ENCODE peak calls at places on chromosomes 11 and 22, in nine cellular contexts. One of them, this sample, is unnamed.

GRCh38 chr22:26672590-26673468 is 15.4 kb downstream of the MIAT start:
- DNase-seq in PC-9: peak
- DNase-seq in prostate gland: peak
- DNase-seq in heart right ventricle: peak
- DNase-seq in body of pancreas: peak
- DNase-seq in brain microvascular endothelial cell: peak
- DNase-seq in tibial nerve: peak
- DNase-seq in RWPE1: peak
- DNase-seq in thoracic aorta: peak
- DNase-seq in this sample: peak

GRCh38 chr11:46240371-46240770 is 37.1 kb upstream of the CREB3L1 start:
- DNase-seq in RWPE1: no peak
- DNase-seq in PC-9: no peak
- DNase-seq in tibial nerve: no peak
- DNase-seq in heart right ventricle: no peak
- DNase-seq in prostate gland: no peak
- DNase-seq in brain microvascular endothelial cell: no peak
- DNase-seq in body of pancreas: no peak
- DNase-seq in thoracic aorta: no peak
- DNase-seq in this sample: no peak

GRCh38 chr11:85299247-85299646 is 327.9 kb downstream of the DLG2 start:
- DNase-seq in brain microvascular endothelial cell: no peak
- DNase-seq in thoracic aorta: no peak
- DNase-seq in heart right ventricle: no peak
- DNase-seq in body of pancreas: no peak
- DNase-seq in PC-9: no peak
- DNase-seq in RWPE1: no peak
- DNase-seq in prostate gland: no peak
- DNase-seq in tibial nerve: no peak
- DNase-seq in this sample: no peak

GRCh38 chr22:43151251-43152000 is at the start of gene TSPO:
- DNase-seq in tibial nerve: peak
- DNase-seq in PC-9: peak
- DNase-seq in thoracic aorta: peak
- DNase-seq in body of pancreas: peak
- DNase-seq in prostate gland: peak
- DNase-seq in RWPE1: peak
- DNase-seq in heart right ventricle: peak
- DNase-seq in brain microvascular endothelial cell: no peak
- DNase-seq in this sample: peak

GRCh38 chr11:117730256-117730800 is 66.7 kb downstream of the DSCAML1 start:
- DNase-seq in thoracic aorta: no peak
- DNase-seq in tibial nerve: no peak
- DNase-seq in brain microvascular endothelial cell: peak
- DNase-seq in PC-9: no peak
- DNase-seq in body of pancreas: no peak
- DNase-seq in prostate gland: no peak
- DNase-seq in heart right ventricle: no peak
- DNase-seq in RWPE1: no peak
- DNase-seq in this sample: no peak

GRCh38 chr22:40400173-40400572 is 29.8 kb downstream of the SGSM3 start:
- DNase-seq in brain microvascular endothelial cell: no peak
- DNase-seq in RWPE1: no peak
- DNase-seq in tibial nerve: no peak
- DNase-seq in body of pancreas: no peak
- DNase-seq in heart right ventricle: no peak
- DNase-seq in PC-9: no peak
- DNase-seq in prostate gland: no peak
- DNase-seq in thoracic aorta: no peak
- DNase-seq in this sample: no peak

GRCh38 chr11:43788394-43788793 is 92.2 kb upstream of the ALKBH3 start:
- DNase-seq in thoracic aorta: no peak
- DNase-seq in brain microvascular endothelial cell: no peak
- DNase-seq in body of pancreas: no peak
- DNase-seq in PC-9: no peak
- DNase-seq in tibial nerve: peak
- DNase-seq in RWPE1: no peak
- DNase-seq in prostate gland: peak
- DNase-seq in heart right ventricle: peak
- DNase-seq in this sample: no peak

GRCh38 chr11:95187730-95188129 is 43.3 kb downstream of the SESN3 start:
- DNase-seq in heart right ventricle: no peak
- DNase-seq in brain microvascular endothelial cell: no peak
- DNase-seq in tibial nerve: no peak
- DNase-seq in RWPE1: no peak
- DNase-seq in PC-9: no peak
- DNase-seq in body of pancreas: no peak
- DNase-seq in thoracic aorta: no peak
- DNase-seq in prostate gland: no peak
- DNase-seq in this sample: no peak

GRCh38 chr11:110859998-110860397 is 147.8 kb upstream of the ARHGAP20 start:
- DNase-seq in heart right ventricle: no peak
- DNase-seq in tibial nerve: no peak
- DNase-seq in RWPE1: no peak
- DNase-seq in PC-9: no peak
- DNase-seq in brain microvascular endothelial cell: no peak
- DNase-seq in thoracic aorta: no peak
- DNase-seq in body of pancreas: no peak
- DNase-seq in prostate gland: no peak
- DNase-seq in this sample: no peak

GRCh38 chr11:3014943-3015342 is 22.8 kb upstream of the NAP1L4 start:
- DNase-seq in brain microvascular endothelial cell: no peak
- DNase-seq in RWPE1: no peak
- DNase-seq in body of pancreas: no peak
- DNase-seq in PC-9: no peak
- DNase-seq in heart right ventricle: no peak
- DNase-seq in prostate gland: no peak
- DNase-seq in thoracic aorta: no peak
- DNase-seq in tibial nerve: no peak
- DNase-seq in this sample: no peak

GRCh38 chr11:74948546-74948897 is 369 bp downstream of the XRRA1 start:
- DNase-seq in tibial nerve: no peak
- DNase-seq in thoracic aorta: no peak
- DNase-seq in heart right ventricle: no peak
- DNase-seq in body of pancreas: no peak
- DNase-seq in prostate gland: no peak
- DNase-seq in PC-9: no peak
- DNase-seq in brain microvascular endothelial cell: no peak
- DNase-seq in RWPE1: peak
- DNase-seq in this sample: no peak

GRCh38 chr11:112212710-112213109 is 13.5 kb upstream of the PTS start:
- DNase-seq in RWPE1: no peak
- DNase-seq in thoracic aorta: no peak
- DNase-seq in body of pancreas: no peak
- DNase-seq in prostate gland: no peak
- DNase-seq in tibial nerve: no peak
- DNase-seq in heart right ventricle: no peak
- DNase-seq in PC-9: no peak
- DNase-seq in brain microvascular endothelial cell: no peak
- DNase-seq in this sample: no peak

GRCh38 chr11:44526438-44526837 is 39.0 kb upstream of the CD82 start:
- DNase-seq in tibial nerve: no peak
- DNase-seq in prostate gland: no peak
- DNase-seq in PC-9: no peak
- DNase-seq in heart right ventricle: no peak
- DNase-seq in body of pancreas: no peak
- DNase-seq in brain microvascular endothelial cell: no peak
- DNase-seq in RWPE1: no peak
- DNase-seq in thoracic aorta: no peak
- DNase-seq in this sample: no peak

GRCh38 chr11:99325807-99326206 is 305.1 kb downstream of the CNTN5 start:
- DNase-seq in body of pancreas: no peak
- DNase-seq in tibial nerve: no peak
- DNase-seq in RWPE1: peak
- DNase-seq in brain microvascular endothelial cell: peak
- DNase-seq in thoracic aorta: no peak
- DNase-seq in prostate gland: no peak
- DNase-seq in heart right ventricle: no peak
- DNase-seq in PC-9: peak
- DNase-seq in this sample: no peak

GRCh38 chr11:35412285-35412684 is 7.1 kb downstream of the SLC1A2 start:
- DNase-seq in brain microvascular endothelial cell: no peak
- DNase-seq in heart right ventricle: no peak
- DNase-seq in PC-9: no peak
- DNase-seq in tibial nerve: no peak
- DNase-seq in thoracic aorta: no peak
- DNase-seq in prostate gland: no peak
- DNase-seq in RWPE1: no peak
- DNase-seq in body of pancreas: no peak
- DNase-seq in this sample: no peak

GRCh38 chr11:85825590-85825989 is 14.6 kb upstream of the SYTL2 start:
- DNase-seq in prostate gland: no peak
- DNase-seq in heart right ventricle: no peak
- DNase-seq in thoracic aorta: no peak
- DNase-seq in body of pancreas: no peak
- DNase-seq in RWPE1: no peak
- DNase-seq in tibial nerve: no peak
- DNase-seq in PC-9: no peak
- DNase-seq in brain microvascular endothelial cell: no peak
- DNase-seq in this sample: no peak

GRCh38 chr11:119415966-119416365 is 7.0 kb downstream of the THY1 start:
- DNase-seq in RWPE1: no peak
- DNase-seq in prostate gland: no peak
- DNase-seq in heart right ventricle: no peak
- DNase-seq in PC-9: no peak
- DNase-seq in body of pancreas: no peak
- DNase-seq in brain microvascular endothelial cell: no peak
- DNase-seq in thoracic aorta: no peak
- DNase-seq in tibial nerve: no peak
- DNase-seq in this sample: no peak

GRCh38 chr22:47110817-47111443 is 348.5 kb downstream of the TBC1D22A start:
- DNase-seq in heart right ventricle: no peak
- DNase-seq in body of pancreas: no peak
- DNase-seq in RWPE1: no peak
- DNase-seq in prostate gland: no peak
- DNase-seq in thoracic aorta: no peak
- DNase-seq in PC-9: no peak
- DNase-seq in brain microvascular endothelial cell: no peak
- DNase-seq in tibial nerve: no peak
- DNase-seq in this sample: no peak
- H3K27ac ChIP-seq in heart right ventricle: no peak
- H3K27ac ChIP-seq in body of pancreas: no peak
- H3K27ac ChIP-seq in RWPE1: no peak
- H3K27ac ChIP-seq in prostate gland: no peak
- H3K27ac ChIP-seq in thoracic aorta: no peak
- H3K27ac ChIP-seq in PC-9: no peak
- H3K27ac ChIP-seq in brain microvascular endothelial cell: no peak
- H3K27ac ChIP-seq in tibial nerve: no peak
- H3K27ac ChIP-seq in this sample: no peak

DNA sequence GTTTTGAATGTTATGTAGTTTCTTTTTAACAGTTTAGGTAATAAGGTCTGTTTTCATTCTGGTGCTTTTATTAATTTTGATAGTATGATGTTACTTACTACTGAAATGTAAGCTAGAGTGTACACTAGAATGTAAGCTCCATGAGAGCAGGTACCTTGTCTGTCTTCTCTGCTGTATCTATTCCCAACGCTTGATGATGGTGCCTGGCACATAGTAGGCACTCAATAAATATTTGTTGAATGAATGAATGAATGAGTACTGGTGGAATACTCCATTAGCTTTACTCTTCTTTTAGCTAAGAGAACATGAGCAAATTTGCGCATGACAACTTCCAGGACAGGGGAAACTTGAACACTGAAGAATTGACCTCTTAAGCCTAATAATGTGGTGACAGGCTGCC is 6.6 kb upstream of the NAT10 start:
- DNase-seq in tibial nerve: no peak
- DNase-seq in heart right ventricle: no peak
- DNase-seq in thoracic aorta: no peak
- DNase-seq in body of pancreas: no peak
- DNase-seq in brain microvascular endothelial cell: no peak
- DNase-seq in prostate gland: no peak
- DNase-seq in RWPE1: no peak
- DNase-seq in PC-9: no peak
- DNase-seq in this sample: no peak
- TF ChIP-seq CTCF in tibial nerve: no peak
- TF ChIP-seq CTCF in heart right ventricle: no peak
- TF ChIP-seq CTCF in thoracic aorta: no peak
- TF ChIP-seq CTCF in body of pancreas: no peak
- TF ChIP-seq CTCF in brain microvascular endothelial cell: no peak
- TF ChIP-seq CTCF in prostate gland: no peak
- TF ChIP-seq CTCF in RWPE1: no peak
- TF ChIP-seq CTCF in PC-9: no peak
- TF ChIP-seq CTCF in this sample: no peak

DNA sequence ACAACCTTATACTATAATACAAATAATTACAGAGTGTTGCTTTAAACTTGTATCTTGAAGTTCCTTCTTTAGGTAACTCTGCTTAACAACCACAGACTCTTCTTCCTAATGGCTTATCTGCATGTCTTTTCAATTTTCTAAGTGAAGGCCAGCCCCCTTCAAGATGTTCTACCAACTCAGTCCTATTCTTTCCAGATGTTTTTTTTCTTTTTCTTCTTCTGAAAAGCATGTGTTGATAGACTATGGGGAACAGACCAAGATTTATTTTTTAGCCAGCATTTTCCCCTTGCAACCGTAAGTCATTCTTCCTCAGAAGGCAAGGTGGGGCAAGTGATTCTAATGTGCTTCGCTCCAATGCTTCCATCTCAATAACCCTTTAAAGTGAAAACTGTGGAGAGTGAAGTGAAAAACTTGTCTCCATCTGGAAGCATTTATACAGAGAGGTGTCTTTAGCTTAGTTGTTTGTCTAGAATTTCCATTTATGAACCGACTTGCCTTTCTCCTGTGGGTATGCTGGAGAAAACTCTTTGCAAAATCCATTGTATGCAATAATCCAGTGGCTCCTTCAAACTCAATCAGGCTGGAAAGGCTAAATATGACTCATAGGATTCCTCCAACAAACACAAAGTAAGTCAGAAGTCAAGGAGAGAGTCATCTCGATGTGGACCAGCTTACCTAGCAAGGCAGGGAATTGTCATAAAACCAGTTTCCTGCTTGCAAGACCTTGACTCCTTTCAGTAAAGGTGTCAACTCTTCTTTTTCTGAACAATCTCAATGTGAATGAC is 83.8 kb downstream of the MAML2 start:
- DNase-seq in body of pancreas: no peak
- DNase-seq in thoracic aorta: no peak
- DNase-seq in heart right ventricle: no peak
- DNase-seq in tibial nerve: no peak
- DNase-seq in brain microvascular endothelial cell: peak
- DNase-seq in prostate gland: no peak
- DNase-seq in PC-9: peak
- DNase-seq in RWPE1: peak
- DNase-seq in this sample: no peak
- H3K27ac ChIP-seq in body of pancreas: no peak
- H3K27ac ChIP-seq in thoracic aorta: no peak
- H3K27ac ChIP-seq in heart right ventricle: peak
- H3K27ac ChIP-seq in tibial nerve: peak
- H3K27ac ChIP-seq in brain microvascular endothelial cell: peak
- H3K27ac ChIP-seq in prostate gland: peak
- H3K27ac ChIP-seq in PC-9: peak
- H3K27ac ChIP-seq in RWPE1: no peak
- H3K27ac ChIP-seq in this sample: no peak

DNA sequence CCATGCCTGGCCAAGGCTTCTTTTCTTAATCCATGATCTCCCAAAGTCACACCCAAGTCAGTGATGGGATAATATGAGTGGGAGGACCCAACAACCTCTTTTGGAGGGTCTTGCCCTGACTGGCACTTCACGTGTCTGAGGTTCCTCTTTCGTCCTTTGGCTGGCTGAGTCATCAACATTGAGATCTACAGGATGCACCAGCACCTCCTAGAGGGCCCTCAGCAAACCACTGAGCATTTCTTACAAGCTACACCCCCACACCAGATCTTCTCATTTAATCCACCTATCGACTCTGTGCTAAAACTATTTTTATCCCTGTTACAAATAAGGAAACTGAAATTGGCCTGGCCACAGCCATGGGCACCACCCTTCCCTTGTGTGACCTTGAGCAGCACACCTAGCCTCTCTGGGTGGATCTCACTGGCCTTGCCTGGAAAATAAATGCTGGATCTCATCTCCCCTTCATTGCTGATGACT is 63.4 kb downstream of the FLI1 start:
- DNase-seq in PC-9: no peak
- DNase-seq in heart right ventricle: peak
- DNase-seq in thoracic aorta: no peak
- DNase-seq in body of pancreas: no peak
- DNase-seq in RWPE1: no peak
- DNase-seq in tibial nerve: peak
- DNase-seq in prostate gland: no peak
- DNase-seq in brain microvascular endothelial cell: peak
- DNase-seq in this sample: no peak
- TF ChIP-seq CTCF in PC-9: no peak
- TF ChIP-seq CTCF in heart right ventricle: no peak
- TF ChIP-seq CTCF in thoracic aorta: no peak
- TF ChIP-seq CTCF in body of pancreas: no peak
- TF ChIP-seq CTCF in RWPE1: no peak
- TF ChIP-seq CTCF in tibial nerve: peak
- TF ChIP-seq CTCF in prostate gland: no peak
- TF ChIP-seq CTCF in brain microvascular endothelial cell: peak
- TF ChIP-seq CTCF in this sample: peak

This sample was measured in dorsolateral prefrontal cortex.